ENCODE peak calls at places on chromosomes 11 and 22, in nine cellular contexts. One of them, this sample, is unnamed.

GRCh38 chr22:37571258-37571991 is 8.5 kb downstream of the LGALS2 start:
- DNase-seq in NCI-H2081 treated with DMSO at 0.1 percent for 48 hours: no peak
- DNase-seq in SJSA1: no peak
- DNase-seq in stimulated activated CD4-positive, alpha-beta T cell treated with anti-CD3 and anti-CD28 coated beads, Interleukin-12 subunit alpha, Interleukin-12 subunit beta, amount 100 ng/mL, for 48 hours: no peak
- DNase-seq in neural crest cell: no peak
- DNase-seq in GM10248: no peak
- DNase-seq in aorta: no peak
- DNase-seq in lower leg skin: no peak
- DNase-seq in foreskin melanocyte: no peak
- DNase-seq in this sample: no peak

GRCh38 chr11:66975403-66976047 is 421 bp downstream of the C11orf86 start:
- DNase-seq in NCI-H2081 treated with DMSO at 0.1 percent for 48 hours: no peak
- DNase-seq in SJSA1: no peak
- DNase-seq in stimulated activated CD4-positive, alpha-beta T cell treated with anti-CD3 and anti-CD28 coated beads, Interleukin-12 subunit alpha, Interleukin-12 subunit beta, amount 100 ng/mL, for 48 hours: no peak
- DNase-seq in neural crest cell: no peak
- DNase-seq in GM10248: no peak
- DNase-seq in aorta: no peak
- DNase-seq in lower leg skin: no peak
- DNase-seq in foreskin melanocyte: no peak
- DNase-seq in this sample: no peak

GRCh38 chr11:71500601-71501021 is 26.5 kb upstream of the KRTAP5-7 start:
- DNase-seq in NCI-H2081 treated with DMSO at 0.1 percent for 48 hours: no peak
- DNase-seq in SJSA1: no peak
- DNase-seq in stimulated activated CD4-positive, alpha-beta T cell treated with anti-CD3 and anti-CD28 coated beads, Interleukin-12 subunit alpha, Interleukin-12 subunit beta, amount 100 ng/mL, for 48 hours: no peak
- DNase-seq in neural crest cell: no peak
- DNase-seq in GM10248: no peak
- DNase-seq in aorta: peak
- DNase-seq in lower leg skin: no peak
- DNase-seq in foreskin melanocyte: no peak
- DNase-seq in this sample: no peak

GRCh38 chr11:70788247-70789022 is 390.1 kb downstream of the CTTN start:
- DNase-seq in NCI-H2081 treated with DMSO at 0.1 percent for 48 hours: no peak
- DNase-seq in SJSA1: peak
- DNase-seq in stimulated activated CD4-positive, alpha-beta T cell treated with anti-CD3 and anti-CD28 coated beads, Interleukin-12 subunit alpha, Interleukin-12 subunit beta, amount 100 ng/mL, for 48 hours: no peak
- DNase-seq in neural crest cell: no peak
- DNase-seq in GM10248: no peak
- DNase-seq in aorta: peak
- DNase-seq in lower leg skin: no peak
- DNase-seq in foreskin melanocyte: peak
- DNase-seq in this sample: no peak

GRCh38 chr11:108983621-108984020 is 318.8 kb downstream of the DDX10 start:
- DNase-seq in NCI-H2081 treated with DMSO at 0.1 percent for 48 hours: no peak
- DNase-seq in SJSA1: no peak
- DNase-seq in stimulated activated CD4-positive, alpha-beta T cell treated with anti-CD3 and anti-CD28 coated beads, Interleukin-12 subunit alpha, Interleukin-12 subunit beta, amount 100 ng/mL, for 48 hours: no peak
- DNase-seq in neural crest cell: no peak
- DNase-seq in GM10248: no peak
- DNase-seq in aorta: no peak
- DNase-seq in lower leg skin: no peak
- DNase-seq in foreskin melanocyte: no peak
- DNase-seq in this sample: no peak

GRCh38 chr11:66856496-66857233 is at the start of gene LRFN4:
- DNase-seq in NCI-H2081 treated with DMSO at 0.1 percent for 48 hours: no peak
- DNase-seq in SJSA1: peak
- DNase-seq in stimulated activated CD4-positive, alpha-beta T cell treated with anti-CD3 and anti-CD28 coated beads, Interleukin-12 subunit alpha, Interleukin-12 subunit beta, amount 100 ng/mL, for 48 hours: no peak
- DNase-seq in neural crest cell: no peak
- DNase-seq in GM10248: peak
- DNase-seq in aorta: peak
- DNase-seq in lower leg skin: no peak
- DNase-seq in foreskin melanocyte: peak
- DNase-seq in this sample: peak

GRCh38 chr11:117725048-117725734 is 71.8 kb downstream of the DSCAML1 start:
- DNase-seq in NCI-H2081 treated with DMSO at 0.1 percent for 48 hours: no peak
- DNase-seq in SJSA1: no peak
- DNase-seq in stimulated activated CD4-positive, alpha-beta T cell treated with anti-CD3 and anti-CD28 coated beads, Interleukin-12 subunit alpha, Interleukin-12 subunit beta, amount 100 ng/mL, for 48 hours: no peak
- DNase-seq in neural crest cell: no peak
- DNase-seq in GM10248: no peak
- DNase-seq in aorta: no peak
- DNase-seq in lower leg skin: no peak
- DNase-seq in foreskin melanocyte: no peak
- DNase-seq in this sample: no peak

GRCh38 chr11:110878513-110878912 is 166.3 kb upstream of the ARHGAP20 start:
- DNase-seq in NCI-H2081 treated with DMSO at 0.1 percent for 48 hours: no peak
- DNase-seq in SJSA1: no peak
- DNase-seq in stimulated activated CD4-positive, alpha-beta T cell treated with anti-CD3 and anti-CD28 coated beads, Interleukin-12 subunit alpha, Interleukin-12 subunit beta, amount 100 ng/mL, for 48 hours: no peak
- DNase-seq in neural crest cell: no peak
- DNase-seq in GM10248: no peak
- DNase-seq in aorta: no peak
- DNase-seq in lower leg skin: no peak
- DNase-seq in foreskin melanocyte: no peak
- DNase-seq in this sample: no peak

GRCh38 chr11:65856689-65857499 is 1.1 kb downstream of the CFL1 start:
- DNase-seq in NCI-H2081 treated with DMSO at 0.1 percent for 48 hours: no peak
- DNase-seq in SJSA1: peak
- DNase-seq in stimulated activated CD4-positive, alpha-beta T cell treated with anti-CD3 and anti-CD28 coated beads, Interleukin-12 subunit alpha, Interleukin-12 subunit beta, amount 100 ng/mL, for 48 hours: peak
- DNase-seq in neural crest cell: peak
- DNase-seq in GM10248: peak
- DNase-seq in aorta: peak
- DNase-seq in lower leg skin: peak
- DNase-seq in foreskin melanocyte: peak
- DNase-seq in this sample: peak

GRCh38 chr11:3947084-3947483 is 91.6 kb downstream of the STIM1 start:
- DNase-seq in NCI-H2081 treated with DMSO at 0.1 percent for 48 hours: no peak
- DNase-seq in SJSA1: no peak
- DNase-seq in stimulated activated CD4-positive, alpha-beta T cell treated with anti-CD3 and anti-CD28 coated beads, Interleukin-12 subunit alpha, Interleukin-12 subunit beta, amount 100 ng/mL, for 48 hours: peak
- DNase-seq in neural crest cell: no peak
- DNase-seq in GM10248: peak
- DNase-seq in aorta: no peak
- DNase-seq in lower leg skin: peak
- DNase-seq in foreskin melanocyte: no peak
- DNase-seq in this sample: peak

GRCh38 chr22:24975125-24975640 is 22.7 kb downstream of the KIAA1671 start:
- DNase-seq in NCI-H2081 treated with DMSO at 0.1 percent for 48 hours: no peak
- DNase-seq in SJSA1: no peak
- DNase-seq in stimulated activated CD4-positive, alpha-beta T cell treated with anti-CD3 and anti-CD28 coated beads, Interleukin-12 subunit alpha, Interleukin-12 subunit beta, amount 100 ng/mL, for 48 hours: no peak
- DNase-seq in neural crest cell: no peak
- DNase-seq in GM10248: no peak
- DNase-seq in aorta: no peak
- DNase-seq in lower leg skin: no peak
- DNase-seq in foreskin melanocyte: no peak
- DNase-seq in this sample: no peak

GRCh38 chr11:115606223-115607220 is 102.3 kb upstream of the CADM1 start:
- DNase-seq in NCI-H2081 treated with DMSO at 0.1 percent for 48 hours: no peak
- DNase-seq in SJSA1: peak
- DNase-seq in stimulated activated CD4-positive, alpha-beta T cell treated with anti-CD3 and anti-CD28 coated beads, Interleukin-12 subunit alpha, Interleukin-12 subunit beta, amount 100 ng/mL, for 48 hours: no peak
- DNase-seq in neural crest cell: no peak
- DNase-seq in GM10248: no peak
- DNase-seq in aorta: no peak
- DNase-seq in lower leg skin: no peak
- DNase-seq in foreskin melanocyte: no peak
- DNase-seq in this sample: no peak

GRCh38 chr11:118938491-118939411 is 13.0 kb upstream of the BCL9L start:
- DNase-seq in NCI-H2081 treated with DMSO at 0.1 percent for 48 hours: no peak
- DNase-seq in SJSA1: peak
- DNase-seq in stimulated activated CD4-positive, alpha-beta T cell treated with anti-CD3 and anti-CD28 coated beads, Interleukin-12 subunit alpha, Interleukin-12 subunit beta, amount 100 ng/mL, for 48 hours: no peak
- DNase-seq in neural crest cell: no peak
- DNase-seq in GM10248: no peak
- DNase-seq in aorta: no peak
- DNase-seq in lower leg skin: no peak
- DNase-seq in foreskin melanocyte: no peak
- DNase-seq in this sample: no peak

GRCh38 chr11:32890843-32891656 is 1.6 kb upstream of the QSER1 start:
- DNase-seq in NCI-H2081 treated with DMSO at 0.1 percent for 48 hours: peak
- DNase-seq in SJSA1: no peak
- DNase-seq in stimulated activated CD4-positive, alpha-beta T cell treated with anti-CD3 and anti-CD28 coated beads, Interleukin-12 subunit alpha, Interleukin-12 subunit beta, amount 100 ng/mL, for 48 hours: no peak
- DNase-seq in neural crest cell: no peak
- DNase-seq in GM10248: no peak
- DNase-seq in aorta: no peak
- DNase-seq in lower leg skin: no peak
- DNase-seq in foreskin melanocyte: no peak
- DNase-seq in this sample: no peak

GRCh38 chr22:18152519-18152918 is 2.5 kb downstream of the USP18 start:
- DNase-seq in NCI-H2081 treated with DMSO at 0.1 percent for 48 hours: no peak
- DNase-seq in SJSA1: no peak
- DNase-seq in stimulated activated CD4-positive, alpha-beta T cell treated with anti-CD3 and anti-CD28 coated beads, Interleukin-12 subunit alpha, Interleukin-12 subunit beta, amount 100 ng/mL, for 48 hours: no peak
- DNase-seq in neural crest cell: no peak
- DNase-seq in GM10248: peak
- DNase-seq in aorta: peak
- DNase-seq in lower leg skin: no peak
- DNase-seq in foreskin melanocyte: no peak
- DNase-seq in this sample: peak

GRCh38 chr11:72737341-72737740 is 14.9 kb downstream of the ARAP1 start:
- DNase-seq in NCI-H2081 treated with DMSO at 0.1 percent for 48 hours: no peak
- DNase-seq in SJSA1: no peak
- DNase-seq in stimulated activated CD4-positive, alpha-beta T cell treated with anti-CD3 and anti-CD28 coated beads, Interleukin-12 subunit alpha, Interleukin-12 subunit beta, amount 100 ng/mL, for 48 hours: no peak
- DNase-seq in neural crest cell: no peak
- DNase-seq in GM10248: no peak
- DNase-seq in aorta: no peak
- DNase-seq in lower leg skin: no peak
- DNase-seq in foreskin melanocyte: no peak
- DNase-seq in this sample: no peak

GRCh38 chr11:5631969-5632635 is 7.3 kb downstream of the TRIM34 start:
- DNase-seq in NCI-H2081 treated with DMSO at 0.1 percent for 48 hours: no peak
- DNase-seq in SJSA1: no peak
- DNase-seq in stimulated activated CD4-positive, alpha-beta T cell treated with anti-CD3 and anti-CD28 coated beads, Interleukin-12 subunit alpha, Interleukin-12 subunit beta, amount 100 ng/mL, for 48 hours: no peak
- DNase-seq in neural crest cell: no peak
- DNase-seq in GM10248: peak
- DNase-seq in aorta: no peak
- DNase-seq in lower leg skin: no peak
- DNase-seq in foreskin melanocyte: no peak
- DNase-seq in this sample: peak

GRCh38 chr11:82733444-82734119 is at the start of gene FAM181B:
- DNase-seq in NCI-H2081 treated with DMSO at 0.1 percent for 48 hours: no peak
- DNase-seq in SJSA1: peak
- DNase-seq in stimulated activated CD4-positive, alpha-beta T cell treated with anti-CD3 and anti-CD28 coated beads, Interleukin-12 subunit alpha, Interleukin-12 subunit beta, amount 100 ng/mL, for 48 hours: no peak
- DNase-seq in neural crest cell: peak
- DNase-seq in GM10248: peak
- DNase-seq in aorta: peak
- DNase-seq in lower leg skin: no peak
- DNase-seq in foreskin melanocyte: no peak
- DNase-seq in this sample: no peak

GRCh38 chr11:103673773-103674172 is 362.7 kb upstream of the DDI1 start:
- DNase-seq in NCI-H2081 treated with DMSO at 0.1 percent for 48 hours: no peak
- DNase-seq in SJSA1: no peak
- DNase-seq in stimulated activated CD4-positive, alpha-beta T cell treated with anti-CD3 and anti-CD28 coated beads, Interleukin-12 subunit alpha, Interleukin-12 subunit beta, amount 100 ng/mL, for 48 hours: no peak
- DNase-seq in neural crest cell: no peak
- DNase-seq in GM10248: no peak
- DNase-seq in aorta: no peak
- DNase-seq in lower leg skin: no peak
- DNase-seq in foreskin melanocyte: no peak
- DNase-seq in this sample: no peak

GRCh38 chr22:45779351-45779750 is 107.7 kb downstream of the ATXN10 start:
- DNase-seq in NCI-H2081 treated with DMSO at 0.1 percent for 48 hours: no peak
- DNase-seq in SJSA1: no peak
- DNase-seq in stimulated activated CD4-positive, alpha-beta T cell treated with anti-CD3 and anti-CD28 coated beads, Interleukin-12 subunit alpha, Interleukin-12 subunit beta, amount 100 ng/mL, for 48 hours: no peak
- DNase-seq in neural crest cell: no peak
- DNase-seq in GM10248: no peak
- DNase-seq in aorta: no peak
- DNase-seq in lower leg skin: no peak
- DNase-seq in foreskin melanocyte: no peak
- DNase-seq in this sample: no peak

GRCh38 chr11:121552160-121552559 is 99.4 kb upstream of the SORL1-AS1 start:
- DNase-seq in NCI-H2081 treated with DMSO at 0.1 percent for 48 hours: no peak
- DNase-seq in SJSA1: no peak
- DNase-seq in stimulated activated CD4-positive, alpha-beta T cell treated with anti-CD3 and anti-CD28 coated beads, Interleukin-12 subunit alpha, Interleukin-12 subunit beta, amount 100 ng/mL, for 48 hours: no peak
- DNase-seq in neural crest cell: no peak
- DNase-seq in GM10248: no peak
- DNase-seq in aorta: no peak
- DNase-seq in lower leg skin: no peak
- DNase-seq in foreskin melanocyte: no peak
- DNase-seq in this sample: no peak

GRCh38 chr11:106733518-106734162 is 284.6 kb downstream of the GUCY1A2 start:
- DNase-seq in NCI-H2081 treated with DMSO at 0.1 percent for 48 hours: no peak
- DNase-seq in SJSA1: no peak
- DNase-seq in stimulated activated CD4-positive, alpha-beta T cell treated with anti-CD3 and anti-CD28 coated beads, Interleukin-12 subunit alpha, Interleukin-12 subunit beta, amount 100 ng/mL, for 48 hours: no peak
- DNase-seq in neural crest cell: no peak
- DNase-seq in GM10248: no peak
- DNase-seq in aorta: peak
- DNase-seq in lower leg skin: no peak
- DNase-seq in foreskin melanocyte: no peak
- DNase-seq in this sample: no peak

GRCh38 chr11:117815262-117815803 is 9.2 kb downstream of the FXYD2 start:
- DNase-seq in NCI-H2081 treated with DMSO at 0.1 percent for 48 hours: no peak
- DNase-seq in SJSA1: no peak
- DNase-seq in stimulated activated CD4-positive, alpha-beta T cell treated with anti-CD3 and anti-CD28 coated beads, Interleukin-12 subunit alpha, Interleukin-12 subunit beta, amount 100 ng/mL, for 48 hours: peak
- DNase-seq in neural crest cell: no peak
- DNase-seq in GM10248: peak
- DNase-seq in aorta: no peak
- DNase-seq in lower leg skin: no peak
- DNase-seq in foreskin melanocyte: no peak
- DNase-seq in this sample: no peak

GRCh38 chr22:23837911-23838685 is 708 bp downstream of the DERL3 start:
- DNase-seq in NCI-H2081 treated with DMSO at 0.1 percent for 48 hours: no peak
- DNase-seq in SJSA1: no peak
- DNase-seq in stimulated activated CD4-positive, alpha-beta T cell treated with anti-CD3 and anti-CD28 coated beads, Interleukin-12 subunit alpha, Interleukin-12 subunit beta, amount 100 ng/mL, for 48 hours: no peak
- DNase-seq in neural crest cell: peak
- DNase-seq in GM10248: no peak
- DNase-seq in aorta: no peak
- DNase-seq in lower leg skin: no peak
- DNase-seq in foreskin melanocyte: no peak
- DNase-seq in this sample: no peak

GRCh38 chr22:35684270-35684700 is 33.4 kb upstream of the APOL5 start:
- DNase-seq in NCI-H2081 treated with DMSO at 0.1 percent for 48 hours: no peak
- DNase-seq in SJSA1: no peak
- DNase-seq in stimulated activated CD4-positive, alpha-beta T cell treated with anti-CD3 and anti-CD28 coated beads, Interleukin-12 subunit alpha, Interleukin-12 subunit beta, amount 100 ng/mL, for 48 hours: no peak
- DNase-seq in neural crest cell: no peak
- DNase-seq in GM10248: no peak
- DNase-seq in aorta: no peak
- DNase-seq in lower leg skin: no peak
- DNase-seq in foreskin melanocyte: peak
- DNase-seq in this sample: no peak

GRCh38 chr11:441418-442274 is at the start of gene ANO9:
- DNase-seq in NCI-H2081 treated with DMSO at 0.1 percent for 48 hours: no peak
- DNase-seq in SJSA1: no peak
- DNase-seq in stimulated activated CD4-positive, alpha-beta T cell treated with anti-CD3 and anti-CD28 coated beads, Interleukin-12 subunit alpha, Interleukin-12 subunit beta, amount 100 ng/mL, for 48 hours: peak
- DNase-seq in neural crest cell: no peak
- DNase-seq in GM10248: peak
- DNase-seq in aorta: peak
- DNase-seq in lower leg skin: no peak
- DNase-seq in foreskin melanocyte: no peak
- DNase-seq in this sample: peak

GRCh38 chr11:61775106-61775505 is 17.3 kb downstream of the TMEM258 start:
- DNase-seq in NCI-H2081 treated with DMSO at 0.1 percent for 48 hours: no peak
- DNase-seq in SJSA1: no peak
- DNase-seq in stimulated activated CD4-positive, alpha-beta T cell treated with anti-CD3 and anti-CD28 coated beads, Interleukin-12 subunit alpha, Interleukin-12 subunit beta, amount 100 ng/mL, for 48 hours: no peak
- DNase-seq in neural crest cell: no peak
- DNase-seq in GM10248: no peak
- DNase-seq in aorta: no peak
- DNase-seq in lower leg skin: no peak
- DNase-seq in foreskin melanocyte: no peak
- DNase-seq in this sample: no peak

GRCh38 chr11:12007769-12008737 is at the start of gene DKK3:
- DNase-seq in NCI-H2081 treated with DMSO at 0.1 percent for 48 hours: no peak
- DNase-seq in SJSA1: peak
- DNase-seq in stimulated activated CD4-positive, alpha-beta T cell treated with anti-CD3 and anti-CD28 coated beads, Interleukin-12 subunit alpha, Interleukin-12 subunit beta, amount 100 ng/mL, for 48 hours: no peak
- DNase-seq in neural crest cell: peak
- DNase-seq in GM10248: no peak
- DNase-seq in aorta: peak
- DNase-seq in lower leg skin: no peak
- DNase-seq in foreskin melanocyte: peak
- DNase-seq in this sample: no peak

GRCh38 chr11:30487200-30487898 is 98.8 kb downstream of the MPPED2 start:
- DNase-seq in NCI-H2081 treated with DMSO at 0.1 percent for 48 hours: no peak
- DNase-seq in SJSA1: no peak
- DNase-seq in stimulated activated CD4-positive, alpha-beta T cell treated with anti-CD3 and anti-CD28 coated beads, Interleukin-12 subunit alpha, Interleukin-12 subunit beta, amount 100 ng/mL, for 48 hours: no peak
- DNase-seq in neural crest cell: no peak
- DNase-seq in GM10248: no peak
- DNase-seq in aorta: no peak
- DNase-seq in lower leg skin: peak
- DNase-seq in foreskin melanocyte: no peak
- DNase-seq in this sample: no peak

GRCh38 chr11:2793781-2794418 is 91.7 kb downstream of the CDKN1C start:
- DNase-seq in NCI-H2081 treated with DMSO at 0.1 percent for 48 hours: no peak
- DNase-seq in SJSA1: peak
- DNase-seq in stimulated activated CD4-positive, alpha-beta T cell treated with anti-CD3 and anti-CD28 coated beads, Interleukin-12 subunit alpha, Interleukin-12 subunit beta, amount 100 ng/mL, for 48 hours: no peak
- DNase-seq in neural crest cell: no peak
- DNase-seq in GM10248: no peak
- DNase-seq in aorta: peak
- DNase-seq in lower leg skin: no peak
- DNase-seq in foreskin melanocyte: no peak
- DNase-seq in this sample: no peak

GRCh38 chr22:48807155-48807554 is 1020.5 kb downstream of the BRD1 start:
- DNase-seq in NCI-H2081 treated with DMSO at 0.1 percent for 48 hours: no peak
- DNase-seq in SJSA1: no peak
- DNase-seq in stimulated activated CD4-positive, alpha-beta T cell treated with anti-CD3 and anti-CD28 coated beads, Interleukin-12 subunit alpha, Interleukin-12 subunit beta, amount 100 ng/mL, for 48 hours: no peak
- DNase-seq in neural crest cell: no peak
- DNase-seq in GM10248: no peak
- DNase-seq in aorta: peak
- DNase-seq in lower leg skin: no peak
- DNase-seq in foreskin melanocyte: no peak
- DNase-seq in this sample: no peak